ENCODE peak calls at places on chromosomes 2 and 18, in seven cellular contexts. I is CD4-positive, alpha-beta T cell; T is GM06990; J is upper lobe of right lung; M is prostate gland; U is AG04449; R is A549. W is an unnamed sample.
A peak's percentile ranks its signal among the peaks of the same experiment; 100 is the strongest.

GRCh38 chr2:120109186-120110061 is 96.5 kb downstream of the EPB41L5 start:
- DNase-seq in U (no peak), M (no peak), R (peak; percentile 54), T (peak; percentile 19), I (no peak), J (no peak), W (no peak)

GRCh38 chr2:239026711-239027430 is 179.0 kb downstream of the TWIST2 start:
- DNase-seq in I (no peak), M (no peak), R (no peak), J (peak; percentile 46), T (no peak), U (no peak), W (no peak)

GRCh38 chr2:213232649-213233437 is 51.4 kb upstream of the SPAG16 start:
- DNase-seq in U (no peak), T (peak; percentile 83), R (no peak), M (no peak), I (peak; percentile 2), J (no peak), W (no peak)

GRCh38 chr18:9519431-9519830 is 44.1 kb downstream of the RALBP1 start:
- DNase-seq in R (no peak), U (no peak), M (no peak), J (no peak), T (no peak), I (no peak), W (no peak)

GRCh38 chr18:3671181-3671580 is 221.2 kb downstream of the TGIF1 start:
- DNase-seq in T (no peak), M (no peak), U (no peak), R (peak; percentile 81), J (no peak), I (no peak), W (no peak)

GRCh38 chr18:61596296-61596695 is 263.1 kb downstream of the CDH20 start:
- DNase-seq in T (no peak), U (no peak), R (no peak), M (no peak), J (no peak), I (no peak), W (no peak)

GRCh38 chr2:151757861-151758260 is 23.6 kb upstream of the NEB start:
- DNase-seq in T (no peak), R (no peak), I (no peak), U (no peak), M (peak; percentile 66), J (no peak), W (no peak)

GRCh38 chr2:43152711-43153627 is 73.4 kb downstream of the ZFP36L2 start:
- DNase-seq in U (no peak), R (no peak), I (no peak), M (no peak), J (peak; percentile 76), T (no peak), W (no peak)

GRCh38 chr18:46096651-46097300 is 1.3 kb downstream of the ATP5F1A start:
- DNase-seq in M (no peak), U (no peak), I (no peak), J (no peak), T (no peak), R (peak; percentile 15), W (no peak)

GRCh38 chr18:46097378-46097852 is 681 bp downstream of the ATP5F1A start:
- DNase-seq in J (no peak), I (no peak), U (no peak), M (no peak), R (no peak), T (no peak), W (no peak)

GRCh38 chr18:46098616-46098933 is 479 bp upstream of the ATP5F1A start:
- DNase-seq in J (no peak), M (no peak), I (no peak), U (no peak), T (no peak), R (no peak), W (no peak)

GRCh38 chr18:46099463-46099862 is 1.4 kb upstream of the ATP5F1A start:
- DNase-seq in M (no peak), R (no peak), J (no peak), U (no peak), T (no peak), I (no peak), W (no peak)

GRCh38 chr18:46097853-46098615 is at the start of gene ATP5F1A:
- DNase-seq in T (peak; percentile 88), I (peak; percentile 77), M (peak; percentile 89), R (peak; percentile 78), J (peak; percentile 92), U (no peak), W (peak; percentile 85)
- TF ChIP-seq CTCF in T (no peak), I (no peak), M (no peak), R (no peak), J (no peak), U (peak; percentile 12), W (no peak)

GRCh38 chr18:48292787-48293409 is 116.3 kb downstream of the ZBTB7C start:
- DNase-seq in J (no peak), U (no peak), M (no peak), T (no peak), R (no peak), I (no peak), W (no peak)

GRCh38 chr18:48293954-48294893 is 115.0 kb downstream of the ZBTB7C start:
- DNase-seq in U (no peak), R (no peak), T (no peak), M (no peak), I (no peak), J (peak; percentile 47), W (no peak)

GRCh38 chr18:48290162-48290926 is 118.8 kb downstream of the ZBTB7C start:
- DNase-seq in M (no peak), T (no peak), U (no peak), R (no peak), J (no peak), I (no peak), W (no peak)

GRCh38 chr18:48294894-48295585 is 114.1 kb downstream of the ZBTB7C start:
- DNase-seq in R (no peak), M (no peak), I (no peak), U (no peak), J (peak; percentile 39), T (no peak), W (no peak)

GRCh38 chr18:48292229-48292628 is 117.0 kb downstream of the ZBTB7C start:
- DNase-seq in R (no peak), J (no peak), I (no peak), M (no peak), U (no peak), T (no peak), W (no peak)
- TF ChIP-seq CTCF in R (no peak), J (no peak), I (no peak), M (no peak), U (no peak), T (no peak), W (no peak)

GRCh38 chr2:217880490-217880889 is 122.3 kb downstream of the TNS1 start:
- DNase-seq in M (no peak), R (no peak), U (no peak), I (no peak), J (no peak), T (no peak), W (no peak)
- TF ChIP-seq CTCF in M (no peak), R (no peak), U (no peak), I (no peak), J (peak; percentile 18), T (no peak), W (no peak)

DNA sequence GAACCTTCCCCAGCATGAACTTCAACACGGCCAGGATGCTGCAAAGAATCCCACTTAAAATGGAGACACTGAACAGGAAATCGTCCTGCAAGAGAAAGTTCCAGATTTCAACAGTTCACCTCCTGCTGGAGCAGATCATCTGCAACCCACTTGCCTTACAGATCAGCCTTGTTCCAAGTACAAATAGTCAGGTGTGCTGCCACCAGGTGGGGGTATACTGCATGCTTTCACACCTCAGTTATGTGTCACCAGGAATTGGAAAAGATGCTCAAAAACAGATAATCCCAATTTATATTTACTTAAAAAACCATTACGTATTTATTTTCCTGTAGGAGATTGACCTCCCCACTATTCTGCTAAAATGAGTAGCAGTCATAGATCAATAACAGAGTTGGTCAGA is 212.3 kb downstream of the MGAT5 start:
- DNase-seq in J (no peak), M (no peak), I (no peak), R (peak; percentile 55), U (no peak), T (no peak), W (peak; percentile 74)
- TF ChIP-seq CTCF in J (peak; percentile 18), M (no peak), I (peak; percentile 23), R (peak; percentile 36), U (no peak), T (peak; percentile 61), W (no peak)

GRCh38 chr2:27737676-27738348 is 33.7 kb upstream of the MRPL33 start:
- DNase-seq in I (no peak), R (peak; percentile 62), M (no peak), T (no peak), U (peak; percentile 60), J (no peak), W (no peak)
- TF ChIP-seq CTCF in I (no peak), R (no peak), M (no peak), T (no peak), U (no peak), J (peak; percentile 14), W (no peak)

W was measured in Calu3.